ENCODE peak calls at places on chromosomes 5 and 9, in eight cellular contexts. H is endothelial cell of umbilical vein, N is HepG2, I is H1, B is HCT116, A is GM23338, X is K562, R is GM12878. F is an unnamed sample.

GRCh38 chr5:164475339-164475977 is 970.0 kb downstream of the MAT2B start:
- DNase-seq in N (peak), H (peak), I (no peak), X (no peak), B (no peak), A (peak), R (no peak), F (no peak)

GRCh38 chr9:110821064-110821463 is 152.5 kb downstream of the MUSK start:
- DNase-seq in X (no peak), A (no peak), H (no peak), N (no peak), B (no peak), I (no peak), R (no peak), F (no peak)

GRCh38 chr9:133683494-133684460 is 47.6 kb downstream of the DBH start:
- DNase-seq in B (no peak), N (no peak), H (no peak), X (no peak), R (no peak), A (no peak), I (no peak), F (no peak)

GRCh38 chr5:99936911-99937310 is 598.3 kb upstream of the FAM174A start:
- DNase-seq in A (no peak), R (no peak), I (no peak), X (no peak), H (peak), B (no peak), N (no peak), F (no peak)

GRCh38 chr9:97560154-97560553 is 58.7 kb downstream of the TMOD1 start:
- DNase-seq in B (no peak), I (no peak), R (no peak), H (no peak), X (no peak), N (no peak), A (no peak), F (no peak)

GRCh38 chr5:73338201-73339126 is 110.1 kb downstream of the FOXD1 start:
- DNase-seq in H (no peak), I (no peak), N (peak), X (no peak), A (peak), B (no peak), R (no peak), F (no peak)

GRCh38 chr5:168227973-168228615 is 63.4 kb upstream of the WWC1 start:
- DNase-seq in N (no peak), A (no peak), H (no peak), B (no peak), X (no peak), R (peak), I (no peak), F (no peak)

GRCh38 chr5:40716000-40716399 is 36.3 kb downstream of the PTGER4 start:
- DNase-seq in H (peak), X (no peak), R (no peak), I (no peak), B (no peak), N (no peak), A (peak), F (no peak)

GRCh38 chr5:84290161-84290560 is 94.5 kb downstream of the EDIL3 start:
- DNase-seq in N (no peak), I (no peak), B (no peak), X (no peak), R (no peak), H (no peak), A (no peak), F (no peak)

GRCh38 chr9:4228606-4229005 is 71.3 kb downstream of the GLIS3 start:
- DNase-seq in R (no peak), H (peak), N (no peak), X (no peak), A (peak), B (no peak), I (no peak), F (no peak)

GRCh38 chr5:110916373-110917049 is 155.0 kb upstream of the TSLP start:
- DNase-seq in R (no peak), I (no peak), H (no peak), X (no peak), N (no peak), B (no peak), A (peak), F (no peak)

GRCh38 chr9:4297795-4298254 is 2.0 kb downstream of the GLIS3 start:
- DNase-seq in X (peak), H (peak), N (peak), I (no peak), B (no peak), A (peak), R (no peak), F (no peak)

GRCh38 chr5:160369990-160370712 is at the start of gene C1QTNF2:
- DNase-seq in H (peak), R (no peak), B (no peak), N (no peak), X (peak), A (peak), I (peak), F (no peak)

GRCh38 chr9:114247491-114247890 is 75.4 kb upstream of the ORM1 start:
- DNase-seq in H (no peak), X (no peak), B (no peak), A (no peak), I (no peak), N (no peak), R (no peak), F (no peak)

GRCh38 chr5:31645420-31646081 is 6.6 kb downstream of the PDZD2 start:
- DNase-seq in I (no peak), H (no peak), N (no peak), B (no peak), X (no peak), R (no peak), A (peak), F (no peak)

GRCh38 chr5:68396722-68397121 is 181.2 kb downstream of the PIK3R1 start:
- DNase-seq in R (no peak), N (peak), X (no peak), B (no peak), A (no peak), I (no peak), H (no peak), F (no peak)

GRCh38 chr5:73902327-73903051 is 276.5 kb downstream of the ARHGEF28 start:
- DNase-seq in X (peak), I (no peak), H (peak), R (peak), N (peak), B (peak), A (peak), F (peak)

GRCh38 chr5:58265531-58265930 is 194.4 kb downstream of the PLK2 start:
- DNase-seq in I (no peak), X (no peak), A (no peak), N (no peak), H (no peak), B (no peak), R (no peak), F (no peak)

GRCh38 chr5:135995979-135996378 is 32.8 kb upstream of the TGFBI start:
- DNase-seq in N (no peak), I (no peak), H (no peak), X (no peak), R (no peak), B (no peak), A (no peak), F (no peak)

GRCh38 chr9:127055745-127056402 is 66.6 kb downstream of the ANGPTL2 start:
- DNase-seq in H (no peak), I (no peak), R (no peak), A (no peak), B (no peak), X (no peak), N (no peak), F (no peak)

GRCh38 chr5:179825655-179826182 is 5.0 kb downstream of the SQSTM1 start:
- DNase-seq in X (peak), R (no peak), H (no peak), B (no peak), N (peak), I (no peak), A (no peak), F (no peak)
- TF ChIP-seq EZH2 in X (no peak), R (no peak), H (no peak), B (no peak), N (no peak), I (no peak), A (no peak), F (no peak)

DNA sequence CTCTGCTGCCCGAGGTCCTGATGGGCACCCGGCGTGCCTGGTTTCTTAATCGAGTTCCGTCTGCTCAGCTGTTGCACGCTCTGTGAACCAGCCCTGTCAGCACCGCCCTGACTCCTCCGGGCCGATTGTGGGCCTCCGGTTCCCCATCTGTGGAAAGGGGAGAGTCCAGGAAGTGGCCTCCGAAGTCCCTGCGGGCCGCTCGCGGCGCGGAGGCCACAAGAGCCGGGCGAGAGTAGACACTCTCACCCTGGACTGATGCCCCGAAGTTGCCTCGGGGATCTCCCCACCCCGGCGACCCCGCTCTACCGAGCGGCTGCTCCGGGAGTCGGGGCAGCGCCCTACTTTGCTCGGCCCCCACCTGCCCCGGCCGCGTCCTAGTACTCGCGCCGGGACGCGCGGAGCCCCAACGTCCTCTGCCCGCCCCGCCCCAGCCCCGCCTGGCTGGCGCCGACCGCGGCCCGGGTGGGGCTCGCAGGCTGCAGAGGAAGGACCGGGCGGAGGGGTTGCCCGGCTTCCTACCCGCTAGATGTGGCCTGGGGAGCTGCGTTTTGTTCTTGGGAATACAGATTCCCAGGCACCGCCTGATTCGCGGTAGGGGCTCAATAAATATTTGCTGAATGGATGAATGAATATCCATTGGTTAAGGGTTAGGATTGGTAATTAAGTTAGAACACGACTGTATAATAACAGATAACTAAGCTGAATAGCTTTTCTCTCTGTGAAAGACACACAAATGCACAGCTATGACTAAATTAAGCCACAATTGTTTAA is 935 bp upstream of the ZNF367 start:
- DNase-seq in H (peak), B (no peak), I (peak), A (peak), R (no peak), X (peak), N (peak), F (no peak)
- TF ChIP-seq POLR2AphosphoS5 in H (peak), B (peak), I (peak), A (peak), R (no peak), X (peak), N (peak), F (peak)

DNA sequence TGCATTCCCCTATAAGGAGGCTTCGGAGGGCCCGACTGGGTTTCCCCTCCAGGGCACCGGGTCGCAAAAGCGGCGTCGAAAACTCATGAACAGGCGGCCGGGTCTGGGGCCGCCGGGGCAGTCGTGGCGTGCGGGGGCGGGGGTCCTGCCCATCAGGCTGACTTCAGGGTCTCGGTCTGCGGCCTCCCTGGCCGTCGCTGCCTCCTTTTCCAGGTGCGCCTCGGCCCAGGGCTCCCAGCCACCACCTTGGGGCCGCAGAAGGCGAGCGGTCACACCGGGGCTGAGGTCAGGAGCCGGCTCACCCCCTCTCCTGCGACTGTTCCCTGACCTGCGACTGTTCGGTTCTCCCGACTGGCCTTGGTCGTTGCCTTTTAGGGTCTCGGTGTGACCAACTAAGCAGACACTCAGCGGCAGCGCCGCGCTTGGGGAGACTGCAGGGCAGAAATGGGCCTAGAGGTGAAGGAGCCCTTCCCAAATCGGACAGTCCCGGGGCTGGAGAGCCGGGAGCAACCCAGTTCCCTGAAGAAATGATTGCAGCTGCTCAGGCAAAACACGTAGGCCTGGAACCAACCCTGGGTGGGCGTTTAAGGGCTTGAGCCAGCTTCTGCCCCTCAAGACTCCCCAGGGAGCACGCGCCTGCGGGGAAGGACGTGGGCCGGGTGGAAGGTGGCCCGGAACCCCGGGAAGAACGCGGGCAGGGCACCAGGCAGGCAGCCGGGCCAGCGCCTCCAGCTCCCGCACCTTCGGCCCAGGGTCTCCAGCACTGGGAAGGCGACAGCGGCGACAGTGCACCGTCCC is 11.2 kb downstream of the IRX2 start:
- DNase-seq in N (no peak), B (no peak), I (peak), H (no peak), R (no peak), X (no peak), A (peak), F (no peak)
- H3K4me3 ChIP-seq in N (no peak), B (no peak), I (peak), H (no peak), R (no peak), X (no peak), A (peak), F (no peak)

GRCh38 chr9:2623046-2623865 is 1.7 kb downstream of the VLDLR start:
- DNase-seq in X (no peak), R (no peak), H (peak), N (peak), I (peak), A (peak), B (no peak), F (no peak)
- TF ChIP-seq EZH2 in X (no peak), R (no peak), H (peak), N (peak), I (peak), A (no peak), B (no peak), F (no peak)

GRCh38 chr9:70485273-70485858 is 70.9 kb upstream of the KLF9 start:
- DNase-seq in N (no peak), A (no peak), I (no peak), B (no peak), H (no peak), X (peak), R (no peak), F (no peak)
- TF ChIP-seq POLR2AphosphoS5 in N (no peak), A (no peak), I (no peak), B (no peak), H (no peak), X (peak), R (no peak), F (no peak)

GRCh38 chr5:179822059-179822432 is 1.3 kb downstream of the SQSTM1 start:
- DNase-seq in I (no peak), R (no peak), N (no peak), X (no peak), A (no peak), B (no peak), H (no peak), F (no peak)

GRCh38 chr5:179823937-179824744 is 3.4 kb downstream of the SQSTM1 start:
- DNase-seq in H (no peak), A (no peak), N (no peak), I (no peak), X (no peak), B (no peak), R (no peak), F (no peak)

GRCh38 chr5:179820483-179821297 is at the start of gene SQSTM1:
- DNase-seq in I (peak), H (peak), X (peak), A (peak), B (no peak), R (no peak), N (peak), F (no peak)

GRCh38 chr5:179821298-179822058 is 773 bp downstream of the SQSTM1 start:
- DNase-seq in H (peak), N (peak), I (peak), A (peak), X (peak), B (peak), R (no peak), F (no peak)

DNA sequence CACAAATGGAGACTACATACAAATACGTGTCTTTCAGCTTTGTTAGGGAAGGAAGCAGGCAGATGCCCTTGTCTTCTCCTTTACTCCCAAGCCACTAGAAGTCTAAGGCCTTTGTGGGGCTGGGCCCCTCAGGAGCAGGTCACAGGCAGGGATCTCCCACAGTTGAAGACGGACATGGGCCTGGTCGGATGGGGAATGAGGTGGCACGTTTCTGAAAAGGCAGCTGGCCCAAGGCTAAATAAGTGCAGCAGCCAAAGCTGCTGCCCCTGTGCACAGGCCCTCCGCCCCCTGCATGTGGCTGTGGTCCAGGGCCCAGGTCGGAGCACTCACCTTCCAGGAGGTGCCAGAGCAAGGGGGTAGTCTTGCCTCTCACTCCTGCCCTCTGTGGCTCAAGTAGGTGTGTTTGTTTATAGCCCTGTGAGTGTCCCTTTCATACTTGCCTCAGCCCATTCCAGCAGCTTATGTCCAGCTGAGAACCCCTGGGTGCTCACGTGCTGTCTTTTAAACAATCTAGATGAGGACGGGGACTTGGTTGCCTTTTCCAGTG is 1.8 kb downstream of the SQSTM1 start:
- DNase-seq in I (no peak), A (no peak), N (no peak), H (no peak), R (no peak), X (no peak), B (no peak), F (no peak)
- H3K4me3 ChIP-seq in I (peak), A (peak), N (peak), H (peak), R (peak), X (peak), B (peak), F (peak)

GRCh38 chr5:132813599-132814440 is 718 bp downstream of the SOWAHA start:
- DNase-seq in B (no peak), I (peak), N (no peak), X (no peak), A (peak), R (no peak), H (peak), F (no peak)
- TF ChIP-seq EZH2 in B (no peak), I (peak), N (no peak), X (no peak), A (peak), R (no peak), H (peak), F (no peak)

GRCh38 chr5:151006704-151007334 is 13.6 kb upstream of the GPX3 start:
- DNase-seq in H (no peak), N (no peak), R (no peak), X (no peak), I (no peak), A (no peak), B (no peak), F (no peak)

GRCh38 chr5:151005187-151005974 is 15.0 kb upstream of the GPX3 start:
- DNase-seq in B (peak), A (no peak), H (no peak), R (no peak), N (peak), I (no peak), X (no peak), F (no peak)

GRCh38 chr5:151004499-151004898 is 15.9 kb upstream of the GPX3 start:
- DNase-seq in A (no peak), N (peak), H (no peak), X (no peak), R (no peak), B (no peak), I (no peak), F (no peak)

GRCh38 chr5:151007430-151008123 is 12.8 kb upstream of the GPX3 start:
- DNase-seq in B (no peak), N (no peak), R (no peak), A (no peak), X (no peak), I (no peak), H (no peak), F (no peak)

GRCh38 chr5:151005975-151006576 is 14.3 kb upstream of the GPX3 start:
- DNase-seq in N (no peak), R (no peak), B (no peak), X (no peak), A (no peak), I (no peak), H (peak), F (no peak)
- TF ChIP-seq POLR2AphosphoS5 in N (no peak), R (no peak), B (no peak), X (no peak), A (no peak), I (no peak), H (no peak), F (no peak)

DNA sequence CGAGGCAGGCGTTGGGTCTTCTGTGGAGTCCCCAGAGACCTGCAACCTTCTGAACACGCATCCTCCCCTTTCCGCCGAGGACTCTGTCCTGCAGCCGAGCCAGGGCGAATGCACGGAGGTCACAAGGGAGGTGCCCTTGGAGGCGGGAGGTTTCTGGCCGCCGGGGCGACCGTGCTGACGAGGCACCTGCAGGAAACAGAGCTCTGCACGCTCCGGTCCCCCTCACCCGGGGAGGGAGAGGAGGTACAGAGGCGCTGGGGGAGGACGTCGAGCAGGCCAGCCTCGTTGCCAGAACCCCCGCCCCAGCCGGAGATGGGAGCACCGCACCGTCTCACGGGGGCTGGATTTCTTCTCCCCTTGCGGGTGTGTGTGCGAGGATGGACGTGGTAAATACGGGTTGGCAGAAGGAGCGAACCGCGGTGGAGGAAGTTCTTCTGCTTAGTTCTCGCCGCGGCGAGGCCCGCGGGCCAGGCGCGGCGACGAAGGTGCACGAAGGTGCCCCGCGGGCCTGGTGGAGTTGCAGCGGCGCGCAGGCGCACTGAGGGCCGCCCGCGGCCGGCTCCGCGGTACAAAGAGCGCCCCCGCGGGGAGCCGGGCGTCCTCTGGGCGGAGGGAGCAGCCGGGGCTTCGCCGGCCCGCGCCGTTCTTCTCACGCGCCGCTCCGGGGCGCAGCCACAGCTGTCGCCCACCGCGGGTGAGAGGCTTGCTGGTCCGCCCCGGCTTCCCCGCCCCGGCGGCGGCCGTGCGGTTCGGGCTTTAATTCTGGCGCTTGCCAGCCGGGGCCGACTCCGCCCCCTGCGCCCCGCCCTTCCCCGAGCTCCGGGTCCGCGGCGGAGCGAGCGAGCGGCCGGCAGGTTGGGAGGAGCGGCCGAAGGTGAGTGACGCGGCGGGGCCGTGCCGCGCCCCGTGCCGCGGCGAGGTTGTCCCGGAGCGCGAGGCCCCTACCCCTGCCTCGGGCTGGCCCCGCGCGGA is 289.5 kb downstream of the DOCK8 start:
- DNase-seq in N (peak), A (peak), I (peak), H (peak), X (peak), R (no peak), B (peak), F (no peak)
- H3K4me3 ChIP-seq in N (peak), A (peak), I (peak), H (peak), X (peak), R (peak), B (peak), F (peak)

GRCh38 chr9:109640232-109641078 is 139.5 kb upstream of the PALM2AKAP2 start:
- DNase-seq in N (no peak), X (no peak), H (no peak), I (peak), R (no peak), B (no peak), A (peak), F (no peak)

GRCh38 chr9:109641079-109641659 is 138.8 kb upstream of the PALM2AKAP2 start:
- DNase-seq in R (no peak), B (no peak), I (no peak), N (no peak), H (no peak), X (no peak), A (no peak), F (no peak)

GRCh38 chr9:109639666-109640231 is 140.2 kb upstream of the PALM2AKAP2 start:
- DNase-seq in N (no peak), B (no peak), H (no peak), R (no peak), A (peak), I (no peak), X (no peak), F (no peak)
- TF ChIP-seq EZH2 in N (no peak), B (no peak), H (no peak), R (no peak), A (peak), I (no peak), X (no peak), F (no peak)

F was measured in SK-N-MC.